ENCODE peak calls at places on chromosomes 16 and 17, in six cellular contexts. Y, K, F, C, P and Z are unnamed samples.
A peak's percentile ranks its signal among the peaks of the same experiment; 100 is the strongest.

GRCh38 chr17:52606098-52606497 is 447.6 kb upstream of the CA10 start:
- DNase-seq in Y (no peak), K (no peak), F (no peak), C (no peak), P (no peak), Z (no peak)

GRCh38 chr16:85796599-85796998 is 2.7 kb downstream of the EMC8 start:
- DNase-seq in Y (no peak), K (no peak), F (no peak), C (no peak), P (no peak), Z (no peak)

GRCh38 chr17:48299760-48300159 is 130.3 kb downstream of the SKAP1 start:
- DNase-seq in Y (no peak), K (no peak), F (no peak), C (no peak), P (no peak), Z (no peak)

GRCh38 chr17:74245145-74245817 is 28.8 kb upstream of the DNAI2 start:
- DNase-seq in Y (peak; percentile 87), K (no peak), F (no peak), C (no peak), P (no peak), Z (no peak)

GRCh38 chr16:71356051-71356740 is 2.3 kb upstream of the CALB2 start:
- DNase-seq in Y (no peak), K (no peak), F (no peak), C (no peak), P (no peak), Z (no peak)

GRCh38 chr16:3953728-3954410 is 73.4 kb upstream of the CREBBP start:
- DNase-seq in Y (no peak), K (no peak), F (peak; percentile 32), C (no peak), P (no peak), Z (no peak)

GRCh38 chr17:58120195-58120822 is 27.9 kb upstream of the OR4D1 start:
- DNase-seq in Y (peak; percentile 80), K (peak; percentile 62), F (peak; percentile 30), C (peak; percentile 67), P (peak; percentile 77), Z (peak; percentile 53)

GRCh38 chr17:45087496-45087975 is 26.4 kb downstream of the NMT1 start:
- DNase-seq in Y (no peak), K (no peak), F (no peak), C (no peak), P (no peak), Z (no peak)

GRCh38 chr16:27740496-27741201 is 190.7 kb downstream of the KATNIP start:
- DNase-seq in Y (no peak), K (no peak), F (no peak), C (no peak), P (no peak), Z (no peak)

DNA sequence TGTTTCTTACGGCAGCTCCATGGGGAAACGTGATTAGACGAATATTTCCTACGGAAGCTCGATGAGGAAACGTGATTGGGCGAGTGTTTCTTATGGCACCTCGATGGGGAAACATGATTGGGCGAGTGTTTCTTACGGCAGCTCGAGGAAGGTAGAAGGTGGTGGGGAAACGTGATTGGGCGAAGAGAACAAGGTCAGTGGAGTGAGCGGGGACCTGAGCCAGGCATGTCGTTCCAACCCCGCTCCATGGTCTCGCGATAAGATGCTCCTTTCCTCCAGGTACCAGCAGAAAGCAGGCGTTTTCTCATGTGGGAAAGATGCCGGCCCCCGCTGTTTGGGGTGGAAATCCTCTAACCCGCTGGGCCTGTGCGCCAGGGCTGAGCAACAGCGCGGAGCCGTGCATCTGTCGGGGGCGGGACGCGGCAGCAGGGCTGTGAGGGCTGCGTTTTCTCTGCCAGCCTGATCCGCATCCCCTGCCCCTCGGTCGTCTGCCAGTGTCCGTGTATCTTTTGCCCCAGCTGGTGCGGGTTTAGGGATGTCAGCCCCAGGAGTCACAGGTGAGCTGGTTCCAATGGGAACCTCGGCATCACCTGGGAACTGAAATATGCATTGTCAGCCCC is 25.6 kb upstream of the DOC2B start:
- DNase-seq in Y (no peak), K (no peak), F (no peak), C (no peak), P (peak; percentile 77), Z (no peak)
- H3K4me3 ChIP-seq in Y (no peak overlapping the region), K (no peak overlapping the region), F (no peak overlapping the region), C (no peak overlapping the region), P (peak overlapping the region; percentile 29), Z (no peak overlapping the region)

GRCh38 chr16:87855852-87856715 is 13.2 kb downstream of the SLC7A5 start:
- DNase-seq in Y (no peak), K (no peak), F (no peak), C (no peak), P (no peak), Z (peak; percentile 31)
- H3K27ac ChIP-seq in Y (no peak overlapping the region), K (peak overlapping the region; percentile 36), F (no peak overlapping the region), C (peak overlapping the region; percentile 54), P (peak overlapping the region; percentile 59), Z (peak overlapping the region; percentile 12)

GRCh38 chr16:29720703-29721102 is 25.1 kb downstream of the C16orf54 start:
- DNase-seq in Y (no peak), K (no peak), F (no peak), C (no peak), P (no peak), Z (no peak)
- H3K4me3 ChIP-seq in Y (no peak overlapping the region), K (no peak overlapping the region), F (no peak overlapping the region), C (no peak overlapping the region), P (no peak overlapping the region), Z (no peak overlapping the region)

GRCh38 chr17:78179372-78179771 is 7.5 kb downstream of the TK1 start:
- DNase-seq in Y (no peak), K (no peak), F (peak; percentile 36), C (no peak), P (no peak), Z (no peak)
- H3K27ac ChIP-seq in Y (no peak overlapping the region), K (no peak overlapping the region), F (peak overlapping the region; percentile 71), C (no peak overlapping the region), P (peak overlapping the region; percentile 87), Z (no peak overlapping the region)

GRCh38 chr16:9049241-9049640 is 42.2 kb upstream of the HAPSTR1 start:
- DNase-seq in Y (no peak), K (no peak), F (no peak), C (no peak), P (no peak), Z (no peak)
- H3K4me3 ChIP-seq in Y (no peak overlapping the region), K (no peak overlapping the region), F (no peak overlapping the region), C (no peak overlapping the region), P (no peak overlapping the region), Z (no peak overlapping the region)

GRCh38 chr17:42409467-42410351 is 13.3 kb downstream of the CAVIN1 start:
- DNase-seq in Y (no peak), K (no peak), F (peak; percentile 58), C (no peak), P (no peak), Z (no peak)
- H3K27ac ChIP-seq in Y (no peak overlapping the region), K (no peak overlapping the region), F (peak overlapping the region; percentile 4), C (no peak overlapping the region), P (peak overlapping the region; percentile 76), Z (peak overlapping the region; percentile 41)

DNA sequence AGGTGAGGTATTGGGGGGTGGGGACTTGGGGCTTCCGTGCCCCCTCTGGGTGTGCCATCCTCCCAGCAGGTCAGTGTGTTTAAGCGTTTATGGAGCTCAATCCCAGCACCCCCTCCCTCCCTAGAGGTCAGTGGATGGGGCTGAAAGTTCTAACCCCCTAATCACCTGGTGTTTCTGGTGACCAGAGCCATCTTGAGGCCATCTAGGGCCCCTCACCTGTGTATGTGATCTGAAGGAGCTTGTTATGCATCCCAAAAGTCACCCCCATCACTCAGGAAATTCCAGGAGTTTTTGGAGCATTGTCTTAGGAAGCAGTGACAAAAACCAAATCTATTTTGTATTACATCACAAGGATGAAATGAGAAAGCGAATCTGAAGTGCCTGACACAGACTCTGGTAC is 67.8 kb upstream of the NOL11 start:
- DNase-seq in Y (no peak), K (no peak), F (no peak), C (no peak), P (no peak), Z (no peak)
- H3K4me3 ChIP-seq in Y (no peak overlapping the region), K (no peak overlapping the region), F (no peak overlapping the region), C (no peak overlapping the region), P (no peak overlapping the region), Z (no peak overlapping the region)

GRCh38 chr17:11921296-11921695 is 76.0 kb downstream of the ZNF18 start:
- DNase-seq in Y (no peak), K (no peak), F (no peak), C (no peak), P (no peak), Z (no peak)

GRCh38 chr17:11928436-11928835 is 68.8 kb downstream of the ZNF18 start:
- DNase-seq in Y (no peak), K (no peak), F (no peak), C (no peak), P (no peak), Z (no peak)

GRCh38 chr17:11922634-11923033 is 74.6 kb downstream of the ZNF18 start:
- DNase-seq in Y (no peak), K (no peak), F (no peak), C (no peak), P (no peak), Z (no peak)

GRCh38 chr17:11925271-11926021 is 71.8 kb downstream of the ZNF18 start:
- DNase-seq in Y (no peak), K (no peak), F (no peak), C (no peak), P (no peak), Z (peak; percentile 53)
- H3K27ac ChIP-seq in Y (peak overlapping the region; percentile 23), K (no peak overlapping the region), F (no peak overlapping the region), C (no peak overlapping the region), P (no peak overlapping the region), Z (peak overlapping the region; percentile 67)

GRCh38 chr16:580141-580945 is 9.5 kb upstream of the RAB40C start:
- DNase-seq in Y (no peak), K (peak; percentile 27), F (no peak), C (no peak), P (no peak), Z (no peak)
- H3K4me3 ChIP-seq in Y (no peak overlapping the region), K (no peak overlapping the region), F (no peak overlapping the region), C (no peak overlapping the region), P (no peak overlapping the region), Z (no peak overlapping the region)